ENCODE peak calls at places on chromosomes 5 and 9, in five cellular contexts. One of them, this sample, is unnamed.

GRCh38 chr5:170791325-170791954 is 7.9 kb downstream of the GABRP start:
- DNase-seq in PC-9: peak; percentile 56
- DNase-seq in brain microvascular endothelial cell: peak; percentile 69
- DNase-seq in MM.1S: peak; percentile 70
- DNase-seq in mesothelial cell of epicardium: no peak
- DNase-seq in this sample: peak; percentile 52

GRCh38 chr5:73303139-73304079 is 130.4 kb downstream of the TMEM174 start:
- DNase-seq in mesothelial cell of epicardium: no peak
- DNase-seq in brain microvascular endothelial cell: no peak
- DNase-seq in PC-9: no peak
- DNase-seq in MM.1S: no peak
- DNase-seq in this sample: no peak

GRCh38 chr9:26947736-26948135 is 694 bp upstream of the PLAA start:
- DNase-seq in PC-9: no peak
- DNase-seq in MM.1S: no peak
- DNase-seq in mesothelial cell of epicardium: no peak
- DNase-seq in brain microvascular endothelial cell: no peak
- DNase-seq in this sample: no peak

GRCh38 chr5:68214472-68215207 is 916 bp upstream of the PIK3R1 start:
- DNase-seq in brain microvascular endothelial cell: no peak
- DNase-seq in mesothelial cell of epicardium: no peak
- DNase-seq in MM.1S: peak; percentile 9
- DNase-seq in PC-9: no peak
- DNase-seq in this sample: peak; percentile 71

GRCh38 chr9:114722363-114722695 is 40.3 kb upstream of the TEX48 start:
- DNase-seq in mesothelial cell of epicardium: no peak
- DNase-seq in MM.1S: no peak
- DNase-seq in PC-9: no peak
- DNase-seq in brain microvascular endothelial cell: no peak
- DNase-seq in this sample: no peak

GRCh38 chr9:2403701-2404100 is 217.9 kb upstream of the VLDLR start:
- DNase-seq in brain microvascular endothelial cell: no peak
- DNase-seq in PC-9: no peak
- DNase-seq in mesothelial cell of epicardium: no peak
- DNase-seq in MM.1S: no peak
- DNase-seq in this sample: no peak

GRCh38 chr9:81665514-81665838 is 23.9 kb downstream of the TLE1 start:
- DNase-seq in PC-9: no peak
- DNase-seq in MM.1S: no peak
- DNase-seq in mesothelial cell of epicardium: no peak
- DNase-seq in brain microvascular endothelial cell: no peak
- DNase-seq in this sample: no peak

GRCh38 chr5:179776413-179776938 is 17.3 kb upstream of the LTC4S start:
- DNase-seq in mesothelial cell of epicardium: no peak
- DNase-seq in brain microvascular endothelial cell: no peak
- DNase-seq in PC-9: no peak
- DNase-seq in MM.1S: no peak
- DNase-seq in this sample: no peak

GRCh38 chr5:3590967-3591900 is 4.4 kb upstream of the IRX1 start:
- DNase-seq in PC-9: no peak
- DNase-seq in brain microvascular endothelial cell: no peak
- DNase-seq in mesothelial cell of epicardium: no peak
- DNase-seq in MM.1S: no peak
- DNase-seq in this sample: no peak
- TF ChIP-seq CTCF in PC-9: no peak
- TF ChIP-seq CTCF in brain microvascular endothelial cell: no peak
- TF ChIP-seq CTCF in mesothelial cell of epicardium: no peak
- TF ChIP-seq CTCF in MM.1S: no peak
- TF ChIP-seq CTCF in this sample: no peak

GRCh38 chr9:128409450-128409849 is 11.2 kb upstream of the CERCAM start:
- DNase-seq in mesothelial cell of epicardium: no peak
- DNase-seq in brain microvascular endothelial cell: no peak
- DNase-seq in MM.1S: no peak
- DNase-seq in PC-9: no peak
- DNase-seq in this sample: no peak

GRCh38 chr9:128412120-128412790 is 8.4 kb upstream of the CERCAM start:
- DNase-seq in brain microvascular endothelial cell: peak; percentile 43
- DNase-seq in mesothelial cell of epicardium: peak; percentile 53
- DNase-seq in PC-9: no peak
- DNase-seq in MM.1S: no peak
- DNase-seq in this sample: no peak

GRCh38 chr9:128408963-128409431 is 11.7 kb upstream of the CERCAM start:
- DNase-seq in brain microvascular endothelial cell: no peak
- DNase-seq in mesothelial cell of epicardium: no peak
- DNase-seq in MM.1S: no peak
- DNase-seq in PC-9: no peak
- DNase-seq in this sample: no peak

GRCh38 chr9:128411373-128412119 is 9.1 kb upstream of the CERCAM start:
- DNase-seq in mesothelial cell of epicardium: no peak
- DNase-seq in PC-9: no peak
- DNase-seq in MM.1S: no peak
- DNase-seq in brain microvascular endothelial cell: no peak
- DNase-seq in this sample: no peak

GRCh38 chr9:128409998-128410397 is 10.7 kb upstream of the CERCAM start:
- DNase-seq in brain microvascular endothelial cell: peak; percentile 54
- DNase-seq in PC-9: no peak
- DNase-seq in MM.1S: no peak
- DNase-seq in mesothelial cell of epicardium: no peak
- DNase-seq in this sample: no peak
- TF ChIP-seq CTCF in brain microvascular endothelial cell: peak; percentile 68
- TF ChIP-seq CTCF in PC-9: no peak
- TF ChIP-seq CTCF in MM.1S: peak; percentile 18
- TF ChIP-seq CTCF in mesothelial cell of epicardium: no peak
- TF ChIP-seq CTCF in this sample: no peak

GRCh38 chr9:134518004-134518606 is 123.5 kb upstream of the COL5A1 start:
- DNase-seq in PC-9: no peak
- DNase-seq in MM.1S: no peak
- DNase-seq in mesothelial cell of epicardium: no peak
- DNase-seq in brain microvascular endothelial cell: no peak
- DNase-seq in this sample: no peak
- TF ChIP-seq CTCF in PC-9: no peak
- TF ChIP-seq CTCF in MM.1S: no peak
- TF ChIP-seq CTCF in mesothelial cell of epicardium: no peak
- TF ChIP-seq CTCF in brain microvascular endothelial cell: no peak
- TF ChIP-seq CTCF in this sample: no peak

DNA sequence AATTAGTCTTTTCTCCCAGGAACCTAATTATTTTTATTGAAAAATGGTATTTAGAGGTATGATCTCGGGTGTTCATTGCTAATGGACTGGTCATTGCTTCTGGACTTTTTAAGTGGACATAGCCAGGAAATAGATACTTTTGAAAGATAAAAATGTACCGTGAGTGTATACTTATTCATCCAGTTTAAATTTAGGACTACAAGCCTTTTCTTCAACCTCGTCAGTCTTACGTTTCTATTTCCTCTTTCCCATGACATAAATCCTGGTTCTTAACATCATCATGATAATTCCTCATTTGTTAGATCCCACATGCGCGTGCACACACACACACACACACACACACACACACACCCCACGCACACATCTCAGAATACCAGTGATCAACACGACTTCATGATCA is 15.1 kb downstream of the PDE8B start:
- DNase-seq in MM.1S: no peak
- DNase-seq in mesothelial cell of epicardium: no peak
- DNase-seq in PC-9: no peak
- DNase-seq in brain microvascular endothelial cell: no peak
- DNase-seq in this sample: no peak
- TF ChIP-seq CTCF in MM.1S: no peak
- TF ChIP-seq CTCF in mesothelial cell of epicardium: no peak
- TF ChIP-seq CTCF in PC-9: no peak
- TF ChIP-seq CTCF in brain microvascular endothelial cell: no peak
- TF ChIP-seq CTCF in this sample: no peak

GRCh38 chr5:14261237-14261636 is 118.1 kb downstream of the TRIO start:
- DNase-seq in MM.1S: no peak
- DNase-seq in mesothelial cell of epicardium: no peak
- DNase-seq in PC-9: no peak
- DNase-seq in brain microvascular endothelial cell: no peak
- DNase-seq in this sample: no peak

GRCh38 chr5:14256756-14257393 is 113.7 kb downstream of the TRIO start:
- DNase-seq in MM.1S: no peak
- DNase-seq in mesothelial cell of epicardium: no peak
- DNase-seq in PC-9: no peak
- DNase-seq in brain microvascular endothelial cell: no peak
- DNase-seq in this sample: no peak

GRCh38 chr5:14260637-14261036 is 117.5 kb downstream of the TRIO start:
- DNase-seq in mesothelial cell of epicardium: no peak
- DNase-seq in brain microvascular endothelial cell: no peak
- DNase-seq in MM.1S: no peak
- DNase-seq in PC-9: no peak
- DNase-seq in this sample: no peak

GRCh38 chr5:14257995-14258403 is 114.9 kb downstream of the TRIO start:
- DNase-seq in PC-9: no peak
- DNase-seq in brain microvascular endothelial cell: no peak
- DNase-seq in MM.1S: no peak
- DNase-seq in mesothelial cell of epicardium: no peak
- DNase-seq in this sample: peak; percentile 55

GRCh38 chr5:14258840-14259239 is 115.7 kb downstream of the TRIO start:
- DNase-seq in MM.1S: no peak
- DNase-seq in mesothelial cell of epicardium: no peak
- DNase-seq in PC-9: no peak
- DNase-seq in brain microvascular endothelial cell: no peak
- DNase-seq in this sample: peak; percentile 50
- TF ChIP-seq CTCF in MM.1S: no peak
- TF ChIP-seq CTCF in mesothelial cell of epicardium: no peak
- TF ChIP-seq CTCF in PC-9: no peak
- TF ChIP-seq CTCF in brain microvascular endothelial cell: peak; percentile 43
- TF ChIP-seq CTCF in this sample: no peak

DNA sequence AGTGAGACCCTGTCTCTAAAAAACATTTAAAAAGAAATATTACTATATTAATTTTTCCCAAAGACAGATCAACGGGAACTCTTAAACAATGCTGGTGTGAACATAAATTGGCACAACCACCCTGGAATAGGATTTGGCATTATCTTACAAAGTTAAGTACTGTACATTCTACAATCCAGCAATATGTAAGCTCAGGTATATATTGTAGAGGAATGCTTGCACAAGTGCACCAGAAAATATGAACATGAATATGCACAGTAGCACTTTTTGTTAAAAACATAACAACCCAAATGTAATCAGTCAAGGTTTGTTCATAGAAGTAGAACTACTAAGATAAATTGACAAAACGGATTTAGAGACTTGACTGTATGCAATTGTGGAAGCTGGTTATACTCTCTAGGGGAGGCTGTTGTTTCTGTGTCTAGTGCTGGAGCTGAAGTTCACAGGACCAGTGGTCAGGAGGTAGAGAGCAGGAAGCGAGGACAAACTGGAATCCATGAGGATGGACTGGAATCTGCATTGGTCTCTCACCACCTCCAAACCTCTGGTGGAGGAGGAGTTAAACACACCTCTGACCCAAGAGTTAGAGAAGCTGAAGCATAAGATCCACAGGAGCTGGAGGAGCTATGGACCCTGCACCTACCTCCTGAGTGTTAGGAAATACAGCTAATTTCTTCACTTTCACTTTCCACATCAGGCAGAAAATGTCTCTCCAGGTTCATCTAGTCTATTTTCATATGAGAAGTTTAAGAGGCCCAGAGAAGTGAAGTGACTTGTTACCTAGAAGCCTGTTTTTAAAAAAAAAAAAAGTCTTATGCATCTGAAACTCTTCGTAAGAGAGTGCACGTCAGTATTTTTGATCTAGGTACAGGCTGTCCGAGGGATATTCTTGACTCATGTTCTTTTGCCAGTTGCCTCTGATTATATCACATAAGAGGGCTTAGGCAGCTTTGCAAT is 20.3 kb upstream of the RIC1 start:
- DNase-seq in brain microvascular endothelial cell: no peak
- DNase-seq in PC-9: no peak
- DNase-seq in mesothelial cell of epicardium: no peak
- DNase-seq in MM.1S: peak; percentile 45
- DNase-seq in this sample: no peak
- TF ChIP-seq CTCF in brain microvascular endothelial cell: no peak
- TF ChIP-seq CTCF in PC-9: no peak
- TF ChIP-seq CTCF in mesothelial cell of epicardium: no peak
- TF ChIP-seq CTCF in MM.1S: no peak
- TF ChIP-seq CTCF in this sample: peak; percentile 23